ENCODE peak calls at places on chromosomes 6 and 20, in four cellular contexts. One of them, this sample, is unnamed.

GRCh38 chr6:128114164-128114563 is 213.3 kb upstream of the THEMIS start:
- DNase-seq in ascending aorta: no peak
- DNase-seq in heart right ventricle: no peak
- DNase-seq in lung: no peak
- DNase-seq in this sample: no peak

GRCh38 chr20:63835031-63835858 is 4.2 kb upstream of the ZBTB46 start:
- DNase-seq in ascending aorta: peak; percentile 95
- DNase-seq in heart right ventricle: peak; percentile 92
- DNase-seq in lung: peak; percentile 92
- DNase-seq in this sample: peak; percentile 96

GRCh38 chr20:57111028-57111373 is 155.4 kb downstream of the BMP7 start:
- DNase-seq in lung: no peak
- DNase-seq in ascending aorta: no peak
- DNase-seq in heart right ventricle: no peak
- DNase-seq in this sample: no peak

GRCh38 chr6:86412063-86412462 is 525.3 kb upstream of the HTR1E start:
- DNase-seq in lung: no peak
- DNase-seq in heart right ventricle: no peak
- DNase-seq in ascending aorta: no peak
- DNase-seq in this sample: no peak

GRCh38 chr6:41200901-41201783 is at the start of gene TREML2:
- DNase-seq in lung: no peak
- DNase-seq in heart right ventricle: no peak
- DNase-seq in ascending aorta: no peak
- DNase-seq in this sample: no peak

GRCh38 chr6:128275030-128275429 is 245.4 kb downstream of the PTPRK start:
- DNase-seq in ascending aorta: no peak
- DNase-seq in lung: no peak
- DNase-seq in heart right ventricle: no peak
- DNase-seq in this sample: no peak

GRCh38 chr6:57313711-57314471 is 3.5 kb upstream of the PRIM2 start:
- DNase-seq in heart right ventricle: no peak
- DNase-seq in ascending aorta: peak; percentile 90
- DNase-seq in lung: no peak
- DNase-seq in this sample: no peak

GRCh38 chr6:116562614-116563013 is 8.7 kb upstream of the RWDD1 start:
- DNase-seq in lung: no peak
- DNase-seq in ascending aorta: no peak
- DNase-seq in heart right ventricle: no peak
- DNase-seq in this sample: no peak

GRCh38 chr6:31826793-31827285 is 699 bp upstream of the HSPA1B start:
- DNase-seq in ascending aorta: peak; percentile 94
- DNase-seq in lung: peak; percentile 86
- DNase-seq in heart right ventricle: peak; percentile 89
- DNase-seq in this sample: peak; percentile 90

GRCh38 chr6:160054271-160054670 is 67.3 kb upstream of the SLC22A1 start:
- DNase-seq in lung: no peak
- DNase-seq in ascending aorta: no peak
- DNase-seq in heart right ventricle: no peak
- DNase-seq in this sample: no peak
- H3K36me3 ChIP-seq in lung: peaks cover 35% of the 10 kb centered on the region
- H3K36me3 ChIP-seq in ascending aorta: peaks cover 84% of the 10 kb centered on the region
- H3K36me3 ChIP-seq in heart right ventricle: peaks cover 100% of the 10 kb centered on the region
- H3K36me3 ChIP-seq in this sample: peaks cover 31% of the 10 kb centered on the region

GRCh38 chr20:36658300-36658699 is 12.3 kb upstream of the SLA2 start:
- DNase-seq in heart right ventricle: no peak
- DNase-seq in ascending aorta: no peak
- DNase-seq in lung: no peak
- DNase-seq in this sample: no peak
- H3K27ac ChIP-seq in heart right ventricle: no peak overlapping the region
- H3K27ac ChIP-seq in ascending aorta: no peak overlapping the region
- H3K27ac ChIP-seq in lung: no peak overlapping the region
- H3K27ac ChIP-seq in this sample: no peak overlapping the region

GRCh38 chr20:2656471-2657117 is 4.2 kb downstream of the NOP56 start:
- DNase-seq in heart right ventricle: no peak
- DNase-seq in lung: no peak
- DNase-seq in ascending aorta: peak; percentile 39
- DNase-seq in this sample: no peak

GRCh38 chr20:2657674-2658073 is 5.2 kb downstream of the NOP56 start:
- DNase-seq in heart right ventricle: no peak
- DNase-seq in lung: no peak
- DNase-seq in ascending aorta: no peak
- DNase-seq in this sample: no peak

GRCh38 chr20:2658414-2659354 is 5.3 kb downstream of the IDH3B start:
- DNase-seq in lung: no peak
- DNase-seq in ascending aorta: no peak
- DNase-seq in heart right ventricle: no peak
- DNase-seq in this sample: no peak

GRCh38 chr20:2657241-2657640 is 4.8 kb downstream of the NOP56 start:
- DNase-seq in lung: no peak
- DNase-seq in ascending aorta: no peak
- DNase-seq in heart right ventricle: no peak
- DNase-seq in this sample: no peak

GRCh38 chr20:2659547-2659946 is 4.5 kb downstream of the IDH3B start:
- DNase-seq in lung: no peak
- DNase-seq in heart right ventricle: no peak
- DNase-seq in ascending aorta: peak; percentile 58
- DNase-seq in this sample: no peak
- H3K36me3 ChIP-seq in lung: peaks cover 20% of the 10 kb centered on the region
- H3K36me3 ChIP-seq in heart right ventricle: peaks cover 87% of the 10 kb centered on the region
- H3K36me3 ChIP-seq in ascending aorta: peaks cover 80% of the 10 kb centered on the region
- H3K36me3 ChIP-seq in this sample: peaks cover 5% of the 10 kb centered on the region

GRCh38 chr20:50885781-50886180 is 45.5 kb downstream of the ADNP start:
- DNase-seq in lung: no peak
- DNase-seq in ascending aorta: no peak
- DNase-seq in heart right ventricle: no peak
- DNase-seq in this sample: no peak
- H3K27ac ChIP-seq in lung: no peak overlapping the region
- H3K27ac ChIP-seq in ascending aorta: no peak overlapping the region
- H3K27ac ChIP-seq in heart right ventricle: no peak overlapping the region
- H3K27ac ChIP-seq in this sample: no peak overlapping the region

GRCh38 chr20:50582591-50583234 is 72.5 kb downstream of the PTPN1 start:
- DNase-seq in ascending aorta: no peak
- DNase-seq in lung: no peak
- DNase-seq in heart right ventricle: no peak
- DNase-seq in this sample: no peak
- H3K36me3 ChIP-seq in ascending aorta: peaks cover 99% of the 10 kb centered on the region
- H3K36me3 ChIP-seq in lung: peaks cover 58% of the 10 kb centered on the region
- H3K36me3 ChIP-seq in heart right ventricle: peaks cover 100% of the 10 kb centered on the region
- H3K36me3 ChIP-seq in this sample: peaks cover 22% of the 10 kb centered on the region

GRCh38 chr6:27280064-27280539 is 32.0 kb downstream of the POM121L2 start:
- DNase-seq in lung: no peak
- DNase-seq in ascending aorta: no peak
- DNase-seq in heart right ventricle: no peak
- DNase-seq in this sample: peak; percentile 17
- H3K27ac ChIP-seq in lung: no peak overlapping the region
- H3K27ac ChIP-seq in ascending aorta: no peak overlapping the region
- H3K27ac ChIP-seq in heart right ventricle: no peak overlapping the region
- H3K27ac ChIP-seq in this sample: no peak overlapping the region

GRCh38 chr20:9439806-9440205 is 74.6 kb upstream of the LAMP5 start:
- DNase-seq in ascending aorta: no peak
- DNase-seq in lung: no peak
- DNase-seq in heart right ventricle: no peak
- DNase-seq in this sample: no peak

GRCh38 chr20:9444921-9445320 is 69.5 kb upstream of the LAMP5 start:
- DNase-seq in heart right ventricle: no peak
- DNase-seq in ascending aorta: no peak
- DNase-seq in lung: no peak
- DNase-seq in this sample: no peak

GRCh38 chr20:9442858-9443257 is 71.5 kb upstream of the LAMP5 start:
- DNase-seq in lung: no peak
- DNase-seq in ascending aorta: no peak
- DNase-seq in heart right ventricle: no peak
- DNase-seq in this sample: peak; percentile 16

GRCh38 chr20:9440891-9441290 is 73.5 kb upstream of the LAMP5 start:
- DNase-seq in lung: no peak
- DNase-seq in heart right ventricle: no peak
- DNase-seq in ascending aorta: no peak
- DNase-seq in this sample: no peak

GRCh38 chr20:9441948-9442347 is 72.4 kb upstream of the LAMP5 start:
- DNase-seq in ascending aorta: no peak
- DNase-seq in lung: no peak
- DNase-seq in heart right ventricle: no peak
- DNase-seq in this sample: no peak
- H3K36me3 ChIP-seq in ascending aorta: peaks cover 15% of the 10 kb centered on the region
- H3K36me3 ChIP-seq in lung: peaks cover 34% of the 10 kb centered on the region
- H3K36me3 ChIP-seq in heart right ventricle: peaks cover 97% of the 10 kb centered on the region
- H3K36me3 ChIP-seq in this sample: no peaks in the 10 kb centered on the region

GRCh38 chr6:36431197-36431596 is 11.5 kb downstream of the PXT1 start:
- DNase-seq in ascending aorta: no peak
- DNase-seq in lung: no peak
- DNase-seq in heart right ventricle: no peak
- DNase-seq in this sample: no peak

GRCh38 chr6:36427781-36428345 is 14.8 kb downstream of the PXT1 start:
- DNase-seq in heart right ventricle: no peak
- DNase-seq in ascending aorta: no peak
- DNase-seq in lung: no peak
- DNase-seq in this sample: no peak

GRCh38 chr6:36426622-36427021 is 16.0 kb downstream of the PXT1 start:
- DNase-seq in heart right ventricle: no peak
- DNase-seq in lung: no peak
- DNase-seq in ascending aorta: no peak
- DNase-seq in this sample: no peak

GRCh38 chr6:36430351-36430750 is 12.3 kb downstream of the PXT1 start:
- DNase-seq in heart right ventricle: no peak
- DNase-seq in ascending aorta: no peak
- DNase-seq in lung: no peak
- DNase-seq in this sample: no peak

DNA sequence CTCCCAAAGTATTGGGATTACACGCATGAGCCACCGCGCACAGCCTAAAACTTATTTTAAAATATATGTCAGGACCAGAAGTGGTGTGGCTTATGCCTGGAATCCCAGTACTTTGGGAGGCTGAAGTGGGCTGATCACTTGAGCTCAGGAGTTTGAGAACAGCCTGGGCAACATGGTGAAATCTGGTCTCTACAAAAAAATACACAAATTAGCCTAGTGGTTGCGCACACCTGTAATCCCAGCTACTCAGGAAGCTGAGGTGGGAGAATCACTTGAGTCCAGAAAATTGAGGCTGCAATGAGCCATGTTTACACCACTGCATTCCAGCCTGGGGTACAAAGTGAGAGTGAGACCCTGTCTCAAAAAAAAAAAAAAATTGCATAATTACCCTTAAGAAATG is 13.7 kb downstream of the PXT1 start:
- DNase-seq in heart right ventricle: no peak
- DNase-seq in ascending aorta: no peak
- DNase-seq in lung: no peak
- DNase-seq in this sample: no peak
- H3K27ac ChIP-seq in heart right ventricle: no peak overlapping the region
- H3K27ac ChIP-seq in ascending aorta: no peak overlapping the region
- H3K27ac ChIP-seq in lung: no peak overlapping the region
- H3K27ac ChIP-seq in this sample: no peak overlapping the region